ENCODE peak calls at places on chromosomes 13 and 19, in five cellular contexts. One of them, this sample, is unnamed.

GRCh38 chr19:30123611-30124010 is 181.6 kb downstream of the URI1 start:
- DNase-seq in head of caudate nucleus: no peak
- DNase-seq in fibroblast of pulmonary artery: no peak
- DNase-seq in activated CD4-positive, alpha-beta T cell treated with anti-CD3 and anti-CD28 coated beads, Interleukin-2, amount 50 U/mL, for 24 hours: no peak
- DNase-seq in adrenal gland: no peak
- DNase-seq in this sample: no peak

GRCh38 chr19:45217957-45218334 is 27.3 kb downstream of the EXOC3L2 start:
- DNase-seq in head of caudate nucleus: no peak
- DNase-seq in fibroblast of pulmonary artery: no peak
- DNase-seq in activated CD4-positive, alpha-beta T cell treated with anti-CD3 and anti-CD28 coated beads, Interleukin-2, amount 50 U/mL, for 24 hours: no peak
- DNase-seq in adrenal gland: no peak
- DNase-seq in this sample: no peak

GRCh38 chr13:41942462-41943094 is 18.3 kb downstream of the VWA8 start:
- DNase-seq in head of caudate nucleus: no peak
- DNase-seq in fibroblast of pulmonary artery: peak
- DNase-seq in activated CD4-positive, alpha-beta T cell treated with anti-CD3 and anti-CD28 coated beads, Interleukin-2, amount 50 U/mL, for 24 hours: no peak
- DNase-seq in adrenal gland: no peak
- DNase-seq in this sample: no peak

GRCh38 chr19:7874080-7874856 is at the start of gene PRR36:
- DNase-seq in head of caudate nucleus: peak
- DNase-seq in fibroblast of pulmonary artery: no peak
- DNase-seq in activated CD4-positive, alpha-beta T cell treated with anti-CD3 and anti-CD28 coated beads, Interleukin-2, amount 50 U/mL, for 24 hours: no peak
- DNase-seq in adrenal gland: no peak
- DNase-seq in this sample: no peak

GRCh38 chr13:111654531-111654930 is 334.1 kb downstream of the TEX29 start:
- DNase-seq in head of caudate nucleus: no peak
- DNase-seq in fibroblast of pulmonary artery: no peak
- DNase-seq in activated CD4-positive, alpha-beta T cell treated with anti-CD3 and anti-CD28 coated beads, Interleukin-2, amount 50 U/mL, for 24 hours: no peak
- DNase-seq in adrenal gland: no peak
- DNase-seq in this sample: no peak

GRCh38 chr19:44718441-44719261 is 19.7 kb downstream of the CEACAM16 start:
- DNase-seq in head of caudate nucleus: no peak
- DNase-seq in fibroblast of pulmonary artery: peak
- DNase-seq in activated CD4-positive, alpha-beta T cell treated with anti-CD3 and anti-CD28 coated beads, Interleukin-2, amount 50 U/mL, for 24 hours: no peak
- DNase-seq in adrenal gland: peak
- DNase-seq in this sample: no peak

GRCh38 chr13:35814573-35814972 is 316.6 kb downstream of the DCLK1 start:
- DNase-seq in head of caudate nucleus: no peak
- DNase-seq in fibroblast of pulmonary artery: no peak
- DNase-seq in activated CD4-positive, alpha-beta T cell treated with anti-CD3 and anti-CD28 coated beads, Interleukin-2, amount 50 U/mL, for 24 hours: no peak
- DNase-seq in adrenal gland: no peak
- DNase-seq in this sample: no peak

GRCh38 chr19:56114051-56114694 is 6.9 kb downstream of the ZNF787 start:
- DNase-seq in head of caudate nucleus: no peak
- DNase-seq in fibroblast of pulmonary artery: no peak
- DNase-seq in activated CD4-positive, alpha-beta T cell treated with anti-CD3 and anti-CD28 coated beads, Interleukin-2, amount 50 U/mL, for 24 hours: no peak
- DNase-seq in adrenal gland: no peak
- DNase-seq in this sample: no peak

GRCh38 chr13:40631605-40632004 is 34.8 kb downstream of the FOXO1 start:
- DNase-seq in head of caudate nucleus: no peak
- DNase-seq in fibroblast of pulmonary artery: no peak
- DNase-seq in activated CD4-positive, alpha-beta T cell treated with anti-CD3 and anti-CD28 coated beads, Interleukin-2, amount 50 U/mL, for 24 hours: no peak
- DNase-seq in adrenal gland: no peak
- DNase-seq in this sample: no peak

This sample was measured in C1 segment of cervical spinal cord.